ENCODE peak calls at places on chromosome 1, in eight cellular contexts. N is stimulated activated CD4-positive, alpha-beta T cell treated with anti-CD3 and anti-CD28 coated beads, Interleukin-2, amount 100 ng/mL, for 48 hours; K is mucosa of gallbladder; A is MV-4-11; S is uterus; T is AG04450; W is CD4-positive, alpha-beta T cell; Q is EH. O is an unnamed sample.

GRCh38 chr1:18929686-18930085 is 26.8 kb downstream of the IFFO2 start:
- DNase-seq in N (no peak), K (no peak), A (no peak), S (no peak), T (no peak), W (no peak), Q (peak), O (no peak)

GRCh38 chr1:49351744-49352143 is 575.1 kb upstream of the BEND5 start:
- DNase-seq in N (no peak), K (no peak), A (no peak), S (no peak), T (no peak), W (no peak), Q (no peak), O (peak)

GRCh38 chr1:76125441-76126215 is 51.1 kb downstream of the ST6GALNAC3 start:
- DNase-seq in N (no peak), K (no peak), A (no peak), S (no peak), T (no peak), W (no peak), Q (no peak), O (peak)

GRCh38 chr1:22118291-22118992 is 24.5 kb downstream of the WNT4 start:
- DNase-seq in N (no peak), K (no peak), A (no peak), S (peak), T (no peak), W (no peak), Q (no peak), O (no peak)

GRCh38 chr1:245710961-245711903 is 556.4 kb downstream of the KIF26B start:
- DNase-seq in N (no peak), K (no peak), A (no peak), S (no peak), T (no peak), W (no peak), Q (no peak), O (no peak)

GRCh38 chr1:29125237-29125641 is 1.5 kb upstream of the TMEM200B start:
- DNase-seq in N (no peak), K (no peak), A (no peak), S (no peak), T (no peak), W (no peak), Q (no peak), O (no peak)

GRCh38 chr1:53176452-53177344 is 19.9 kb upstream of the CPT2 start:
- DNase-seq in N (no peak), K (peak), A (no peak), S (no peak), T (no peak), W (no peak), Q (peak), O (peak)

GRCh38 chr1:206663832-206664652 is 20.7 kb upstream of the MAPKAPK2 start:
- DNase-seq in N (peak), K (peak), A (peak), S (peak), T (peak), W (peak), Q (peak), O (peak)

GRCh38 chr1:244435562-244436205 is 16.0 kb downstream of the ADSS2 start:
- DNase-seq in N (no peak), K (no peak), A (no peak), S (no peak), T (no peak), W (no peak), Q (peak), O (peak)

GRCh38 chr1:167518331-167518700 is at the start of gene CD247:
- DNase-seq in N (peak), K (no peak), A (no peak), S (no peak), T (no peak), W (peak), Q (no peak), O (no peak)

GRCh38 chr1:40030528-40031135 is 9.9 kb upstream of the CAP1 start:
- DNase-seq in N (no peak), K (no peak), A (no peak), S (no peak), T (no peak), W (no peak), Q (peak), O (no peak)

O was measured in Ammon's horn.